ENCODE peak calls at places on chromosome 17, in four cellular contexts. L is small intestine, B is uterus, C is brain microvascular endothelial cell. J is an unnamed sample.

GRCh38 chr17:74452841-74453661 is 13.4 kb upstream of the CD300A start:
- DNase-seq in L (no peak), B (peak; percentile 55), C (no peak), J (no peak)

GRCh38 chr17:61361084-61361483 is 38.6 kb upstream of the TBX2 start:
- DNase-seq in L (no peak), B (no peak), C (no peak), J (no peak)

GRCh38 chr17:45220079-45220478 is 1.6 kb upstream of the FMNL1 start:
- DNase-seq in L (no peak), B (no peak), C (no peak), J (no peak)

GRCh38 chr17:73003487-73003886 is 89.0 kb downstream of the SLC39A11 start:
- DNase-seq in L (peak; percentile 52), B (no peak), C (no peak), J (no peak)

GRCh38 chr17:45288825-45289224 is 26.9 kb upstream of the SPATA32 start:
- DNase-seq in L (peak; percentile 45), B (peak; percentile 61), C (no peak), J (no peak)

GRCh38 chr17:63290784-63291183 is 155.3 kb downstream of the CYB561 start:
- DNase-seq in L (no peak), B (no peak), C (no peak), J (no peak)

GRCh38 chr17:76318586-76318985 is 10.5 kb upstream of the QRICH2 start:
- DNase-seq in L (no peak), B (no peak), C (peak; percentile 67), J (no peak)

GRCh38 chr17:29146369-29146972 is 33.7 kb downstream of the MYO18A start:
- DNase-seq in L (no peak), B (no peak), C (no peak), J (no peak)

GRCh38 chr17:36931697-36932382 is 5.4 kb upstream of the LHX1 start:
- DNase-seq in L (no peak), B (no peak), C (no peak), J (no peak)

GRCh38 chr17:75267403-75268232 is 3.4 kb downstream of the MIF4GD start:
- DNase-seq in L (peak; percentile 58), B (no peak), C (no peak), J (no peak)

GRCh38 chr17:75270218-75270965 is 639 bp downstream of the MIF4GD start:
- DNase-seq in L (peak; percentile 63), B (peak; percentile 65), C (peak; percentile 48), J (peak; percentile 69)

GRCh38 chr17:75624021-75624420 is 9.2 kb upstream of the SMIM5 start:
- DNase-seq in L (no peak), B (no peak), C (no peak), J (no peak)

GRCh38 chr17:56185905-56186783 is 32.9 kb downstream of the ANKFN1 start:
- DNase-seq in L (no peak), B (no peak), C (peak; percentile 74), J (no peak)

GRCh38 chr17:78168906-78169793 is 769 bp downstream of the SYNGR2 start:
- DNase-seq in L (peak; percentile 82), B (peak; percentile 64), C (peak; percentile 33), J (peak; percentile 82)

GRCh38 chr17:17603178-17603894 is 11.8 kb upstream of the PEMT start:
- DNase-seq in L (no peak), B (no peak), C (no peak), J (no peak)

GRCh38 chr17:74042744-74043486 is 160.6 kb upstream of the RPL38 start:
- DNase-seq in L (no peak), B (peak; percentile 15), C (peak; percentile 77), J (no peak)

GRCh38 chr17:66275651-66276050 is 26.8 kb upstream of the PRKCA start:
- DNase-seq in L (peak; percentile 41), B (no peak), C (peak; percentile 91), J (no peak)

GRCh38 chr17:67246648-67247415 is 1.8 kb upstream of the HELZ start:
- DNase-seq in L (peak; percentile 96), B (peak; percentile 32), C (peak; percentile 36), J (peak; percentile 49)

GRCh38 chr17:6489016-6489550 is 44.8 kb downstream of the PIMREG start:
- DNase-seq in L (no peak), B (no peak), C (no peak), J (peak; percentile 80)

GRCh38 chr17:78935419-78936323 is 10.5 kb upstream of the TIMP2 start:
- DNase-seq in L (no peak), B (peak; percentile 95), C (peak; percentile 97), J (peak; percentile 73)

GRCh38 chr17:9968881-9969280 is 63.8 kb upstream of the RCVRN start:
- DNase-seq in L (no peak), B (no peak), C (no peak), J (no peak)

GRCh38 chr17:7858487-7858832 is 657 bp downstream of the CYB5D1 start:
- DNase-seq in L (peak; percentile 51), B (peak; percentile 43), C (peak; percentile 29), J (peak; percentile 57)

GRCh38 chr17:48500435-48501426 is 30.1 kb downstream of the HOXB1 start:
- DNase-seq in L (no peak), B (peak; percentile 21), C (no peak), J (peak; percentile 15)

GRCh38 chr17:65741690-65742089 is 180.2 kb upstream of the AXIN2 start:
- DNase-seq in L (no peak), B (no peak), C (no peak), J (no peak)

GRCh38 chr17:43427362-43428043 is 28.7 kb downstream of the ARL4D start:
- DNase-seq in L (peak; percentile 17), B (no peak), C (no peak), J (no peak)

DNA sequence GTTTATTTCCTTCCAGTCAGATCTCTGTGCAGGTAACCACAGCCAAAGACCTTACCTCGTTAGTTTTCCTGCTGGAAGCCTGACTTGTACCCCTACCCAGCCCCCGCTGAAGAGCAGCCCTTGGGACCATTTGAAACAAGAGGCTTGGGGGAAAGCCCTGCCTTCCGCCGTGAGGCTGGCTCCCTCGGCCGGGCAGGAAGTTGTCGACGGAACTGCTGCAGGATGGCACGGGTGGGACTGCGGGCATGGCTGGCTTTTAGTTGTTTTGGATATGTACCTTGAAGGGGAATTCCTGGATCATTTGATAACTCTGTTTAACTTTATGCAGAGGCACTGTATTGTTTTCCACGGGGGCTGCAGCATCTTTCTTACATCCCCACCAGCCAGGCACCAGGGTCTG is 49.0 kb upstream of the ENDOV start:
- DNase-seq in L (no peak), B (no peak), C (no peak), J (no peak)
- H3K36me3 ChIP-seq in L (peaks cover 43% of the 10 kb centered on the region), B (no peaks in the 10 kb centered on the region), C (peaks cover 67% of the 10 kb centered on the region), J (no peaks in the 10 kb centered on the region)

DNA sequence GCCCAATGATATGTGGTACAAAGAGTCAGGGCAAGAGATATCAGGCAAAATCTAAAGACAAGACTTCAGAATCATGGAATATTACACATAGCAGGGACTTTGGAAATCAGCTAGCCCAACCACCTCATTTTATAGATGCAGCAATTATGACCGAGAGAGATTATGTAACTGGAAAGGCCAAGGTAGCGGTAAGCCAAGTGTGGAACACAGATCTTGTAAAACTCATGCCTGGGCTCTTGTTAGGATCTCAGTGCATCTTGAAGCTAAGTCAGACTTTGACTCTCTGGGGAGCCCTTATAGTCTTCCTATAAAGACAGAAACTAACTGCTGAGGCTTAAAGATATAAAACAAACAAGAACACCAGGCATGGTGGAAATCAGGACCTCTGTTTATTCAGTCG is 18.6 kb downstream of the MAP2K6 start:
- DNase-seq in L (no peak), B (no peak), C (no peak), J (no peak)
- H3K4me3 ChIP-seq in L (no peak overlapping the region), B (no peak overlapping the region), C (no peak overlapping the region), J (no peak overlapping the region)

DNA sequence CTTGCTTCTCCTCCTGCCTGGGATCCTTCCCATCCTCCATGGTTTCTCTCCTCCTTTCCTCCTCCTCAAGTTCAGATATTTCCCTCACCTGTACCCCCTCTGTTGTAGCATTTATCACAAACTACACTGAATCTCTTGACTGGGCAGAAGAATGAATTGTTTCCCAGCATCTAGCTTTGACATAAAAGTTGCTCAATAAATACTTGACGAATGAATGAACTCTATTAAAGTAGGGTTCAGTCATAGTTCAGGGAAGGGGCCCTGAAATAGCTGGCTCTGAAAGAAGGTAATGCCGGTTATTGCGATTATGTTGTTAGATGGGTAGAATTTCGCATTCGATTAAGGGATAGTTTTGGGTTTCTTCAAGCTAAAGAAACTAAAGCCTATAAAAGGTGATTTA is 1.2 kb upstream of the CPD start:
- DNase-seq in L (no peak), B (no peak), C (no peak), J (no peak)
- H3K36me3 ChIP-seq in L (no peaks in the 10 kb centered on the region), B (no peaks in the 10 kb centered on the region), C (no peaks in the 10 kb centered on the region), J (no peaks in the 10 kb centered on the region)

DNA sequence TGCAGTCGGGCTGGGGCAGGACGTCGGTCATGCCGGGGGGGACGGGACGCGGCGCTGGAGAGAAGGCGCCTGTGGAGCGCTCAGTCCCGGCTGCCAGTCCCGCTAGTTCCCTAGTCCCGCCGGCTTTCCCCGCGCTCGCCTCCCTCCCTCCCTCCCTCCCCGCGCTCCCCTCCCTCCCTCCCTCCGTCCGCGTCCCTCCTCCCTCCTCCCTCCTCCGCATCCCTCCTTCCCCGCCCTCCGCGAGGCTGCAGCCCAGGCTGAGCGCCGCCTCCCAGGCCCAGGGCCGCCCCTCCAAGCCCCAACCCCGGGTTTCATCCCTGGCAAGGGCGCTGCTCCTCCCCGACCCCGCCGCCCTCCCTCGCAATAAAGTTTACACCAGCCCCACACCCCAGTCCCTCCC is 34.8 kb downstream of the TIMM22 start:
- DNase-seq in L (no peak), B (peak; percentile 76), C (no peak), J (peak; percentile 57)
- H3K4me3 ChIP-seq in L (no peak overlapping the region), B (peak overlapping the region; percentile 46), C (peak overlapping the region; percentile 3), J (peak overlapping the region; percentile 31)

GRCh38 chr17:27320222-27320560 is 26.3 kb downstream of the WSB1 start:
- DNase-seq in L (no peak), B (no peak), C (no peak), J (no peak)
- H3K36me3 ChIP-seq in L (no peaks in the 10 kb centered on the region), B (no peaks in the 10 kb centered on the region), C (peaks cover 25% of the 10 kb centered on the region), J (no peaks in the 10 kb centered on the region)

GRCh38 chr17:40533896-40534295 is 31.4 kb downstream of the CCR7 start:
- DNase-seq in L (no peak), B (no peak), C (no peak), J (no peak)
- H3K4me3 ChIP-seq in L (no peak overlapping the region), B (no peak overlapping the region), C (no peak overlapping the region), J (no peak overlapping the region)

GRCh38 chr17:4008082-4008435 is 43.8 kb upstream of the ATP2A3 start:
- DNase-seq in L (no peak), B (no peak), C (no peak), J (no peak)

GRCh38 chr17:4007346-4008081 is 43.3 kb upstream of the ATP2A3 start:
- DNase-seq in L (no peak), B (no peak), C (no peak), J (no peak)

GRCh38 chr17:4006745-4007211 is 42.5 kb upstream of the ATP2A3 start:
- DNase-seq in L (no peak), B (no peak), C (no peak), J (no peak)

GRCh38 chr17:4009164-4009785 is 45.0 kb upstream of the ATP2A3 start:
- DNase-seq in L (no peak), B (no peak), C (no peak), J (no peak)

DNA sequence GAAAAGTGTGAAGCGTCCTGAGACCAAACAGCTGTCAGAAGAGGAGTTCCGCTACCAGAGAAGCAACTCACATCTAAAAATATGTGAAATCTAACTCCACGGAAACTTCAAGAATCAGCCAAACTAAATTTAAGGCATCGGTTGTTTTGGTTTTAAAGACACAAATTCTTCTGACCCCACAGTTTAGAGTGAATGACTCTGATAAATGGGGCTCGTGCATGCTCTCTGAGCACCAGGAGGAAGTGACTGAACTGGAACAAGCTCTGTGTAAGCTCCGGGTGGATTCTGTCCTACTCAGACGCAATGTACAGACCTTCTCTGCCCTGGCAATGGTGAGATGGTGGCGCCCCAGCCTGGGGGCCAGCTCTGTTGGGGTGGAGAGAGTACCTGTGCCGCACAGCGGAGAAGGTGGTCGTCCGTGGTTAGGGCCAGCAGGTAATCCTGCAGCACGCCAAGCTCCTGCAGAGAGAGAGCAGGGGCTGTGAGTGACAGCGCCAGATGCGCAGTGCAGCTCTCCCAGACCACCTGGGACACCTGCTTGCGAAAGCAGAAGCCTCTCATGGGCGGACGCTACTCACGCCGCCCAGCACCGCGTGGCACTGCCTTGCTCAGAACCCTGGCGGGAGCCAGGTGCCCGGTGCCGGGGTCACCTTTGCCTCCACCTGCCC is 44.4 kb upstream of the ATP2A3 start:
- DNase-seq in L (no peak), B (no peak), C (no peak), J (no peak)
- H3K36me3 ChIP-seq in L (peaks cover 40% of the 10 kb centered on the region), B (no peaks in the 10 kb centered on the region), C (peaks cover 47% of the 10 kb centered on the region), J (no peaks in the 10 kb centered on the region)

J was measured in testis.